ENCODE peak calls at places on chromosomes 1 and 21, in seven cellular contexts. One of them, this sample, is unnamed.

GRCh38 chr1:47137178-47137577 is at the start of gene CYP4A22:
- DNase-seq in testis: no peak
- DNase-seq in heart left ventricle: no peak
- DNase-seq in ovary: no peak
- DNase-seq in body of pancreas: no peak
- DNase-seq in stomach: no peak
- DNase-seq in gastrocnemius medialis: no peak
- DNase-seq in this sample: no peak

GRCh38 chr1:195766709-195767108 is 841.5 kb downstream of the KCNT2 start:
- DNase-seq in testis: no peak
- DNase-seq in heart left ventricle: no peak
- DNase-seq in ovary: no peak
- DNase-seq in body of pancreas: no peak
- DNase-seq in stomach: no peak
- DNase-seq in gastrocnemius medialis: no peak
- DNase-seq in this sample: no peak

GRCh38 chr1:23646086-23646485 is 45.5 kb upstream of the RPL11 start:
- DNase-seq in testis: no peak
- DNase-seq in heart left ventricle: no peak
- DNase-seq in ovary: no peak
- DNase-seq in body of pancreas: no peak
- DNase-seq in stomach: no peak
- DNase-seq in gastrocnemius medialis: no peak
- DNase-seq in this sample: no peak

GRCh38 chr21:36815284-36815683 is 116.4 kb downstream of the SIM2 start:
- DNase-seq in testis: no peak
- DNase-seq in heart left ventricle: no peak
- DNase-seq in ovary: no peak
- DNase-seq in body of pancreas: no peak
- DNase-seq in stomach: no peak
- DNase-seq in gastrocnemius medialis: no peak
- DNase-seq in this sample: no peak

GRCh38 chr1:153610334-153611023 is 2.5 kb downstream of the S100A16 start:
- DNase-seq in testis: no peak
- DNase-seq in heart left ventricle: no peak
- DNase-seq in ovary: no peak
- DNase-seq in body of pancreas: no peak
- DNase-seq in stomach: no peak
- DNase-seq in gastrocnemius medialis: no peak
- DNase-seq in this sample: no peak

GRCh38 chr1:25700626-25701025 is 84.0 kb downstream of the MAN1C1 start:
- DNase-seq in testis: no peak
- DNase-seq in heart left ventricle: no peak
- DNase-seq in ovary: no peak
- DNase-seq in body of pancreas: no peak
- DNase-seq in stomach: no peak
- DNase-seq in gastrocnemius medialis: no peak
- DNase-seq in this sample: no peak

GRCh38 chr1:240385985-240386978 is 225.7 kb downstream of the GREM2 start:
- DNase-seq in testis: no peak
- DNase-seq in heart left ventricle: no peak
- DNase-seq in ovary: no peak
- DNase-seq in body of pancreas: no peak
- DNase-seq in stomach: no peak
- DNase-seq in gastrocnemius medialis: no peak
- DNase-seq in this sample: no peak

GRCh38 chr1:240351690-240352089 is 260.0 kb downstream of the FMN2 start:
- DNase-seq in testis: no peak
- DNase-seq in heart left ventricle: no peak
- DNase-seq in ovary: no peak
- DNase-seq in body of pancreas: no peak
- DNase-seq in stomach: no peak
- DNase-seq in gastrocnemius medialis: no peak
- DNase-seq in this sample: no peak

GRCh38 chr1:164895026-164895907 is 336.3 kb downstream of the PBX1 start:
- DNase-seq in testis: no peak
- DNase-seq in heart left ventricle: no peak
- DNase-seq in ovary: no peak
- DNase-seq in body of pancreas: no peak
- DNase-seq in stomach: no peak
- DNase-seq in gastrocnemius medialis: no peak
- DNase-seq in this sample: no peak

GRCh38 chr1:221670081-221670480 is 71.8 kb downstream of the DUSP10 start:
- DNase-seq in testis: no peak
- DNase-seq in heart left ventricle: no peak
- DNase-seq in ovary: no peak
- DNase-seq in body of pancreas: no peak
- DNase-seq in stomach: no peak
- DNase-seq in gastrocnemius medialis: no peak
- DNase-seq in this sample: no peak

GRCh38 chr1:12359734-12360133 is 129.9 kb downstream of the VPS13D start:
- DNase-seq in testis: no peak
- DNase-seq in heart left ventricle: no peak
- DNase-seq in ovary: no peak
- DNase-seq in body of pancreas: no peak
- DNase-seq in stomach: no peak
- DNase-seq in gastrocnemius medialis: no peak
- DNase-seq in this sample: no peak

GRCh38 chr1:59494145-59494824 is 197.4 kb downstream of the FGGY start:
- DNase-seq in testis: no peak
- DNase-seq in heart left ventricle: no peak
- DNase-seq in ovary: no peak
- DNase-seq in body of pancreas: no peak
- DNase-seq in stomach: no peak
- DNase-seq in gastrocnemius medialis: no peak
- DNase-seq in this sample: no peak

GRCh38 chr1:162873671-162874666 is 13.0 kb upstream of the CCDC190 start:
- DNase-seq in testis: no peak
- DNase-seq in heart left ventricle: no peak
- DNase-seq in ovary: no peak
- DNase-seq in body of pancreas: peak
- DNase-seq in stomach: no peak
- DNase-seq in gastrocnemius medialis: no peak
- DNase-seq in this sample: no peak

GRCh38 chr1:168321945-168322344 is 41.3 kb downstream of the TBX19 start:
- DNase-seq in testis: no peak
- DNase-seq in heart left ventricle: no peak
- DNase-seq in ovary: no peak
- DNase-seq in body of pancreas: no peak
- DNase-seq in stomach: no peak
- DNase-seq in gastrocnemius medialis: no peak
- DNase-seq in this sample: no peak

GRCh38 chr1:171790318-171790717 is 8.9 kb downstream of the METTL13 start:
- DNase-seq in testis: no peak
- DNase-seq in heart left ventricle: no peak
- DNase-seq in ovary: no peak
- DNase-seq in body of pancreas: no peak
- DNase-seq in stomach: no peak
- DNase-seq in gastrocnemius medialis: no peak
- DNase-seq in this sample: no peak

GRCh38 chr1:166164995-166165660 is 1.7 kb downstream of the FAM78B start:
- DNase-seq in testis: peak
- DNase-seq in heart left ventricle: peak
- DNase-seq in ovary: peak
- DNase-seq in body of pancreas: peak
- DNase-seq in stomach: peak
- DNase-seq in gastrocnemius medialis: peak
- DNase-seq in this sample: peak

GRCh38 chr1:2587071-2587859 is 688 bp downstream of the PRXL2B start:
- DNase-seq in testis: no peak
- DNase-seq in heart left ventricle: peak
- DNase-seq in ovary: no peak
- DNase-seq in body of pancreas: peak
- DNase-seq in stomach: no peak
- DNase-seq in gastrocnemius medialis: no peak
- DNase-seq in this sample: no peak
- TF ChIP-seq POLR2A in testis: no peak
- TF ChIP-seq POLR2A in heart left ventricle: no peak
- TF ChIP-seq POLR2A in ovary: no peak
- TF ChIP-seq POLR2A in body of pancreas: no peak
- TF ChIP-seq POLR2A in stomach: no peak
- TF ChIP-seq POLR2A in gastrocnemius medialis: no peak
- TF ChIP-seq POLR2A in this sample: no peak

DNA sequence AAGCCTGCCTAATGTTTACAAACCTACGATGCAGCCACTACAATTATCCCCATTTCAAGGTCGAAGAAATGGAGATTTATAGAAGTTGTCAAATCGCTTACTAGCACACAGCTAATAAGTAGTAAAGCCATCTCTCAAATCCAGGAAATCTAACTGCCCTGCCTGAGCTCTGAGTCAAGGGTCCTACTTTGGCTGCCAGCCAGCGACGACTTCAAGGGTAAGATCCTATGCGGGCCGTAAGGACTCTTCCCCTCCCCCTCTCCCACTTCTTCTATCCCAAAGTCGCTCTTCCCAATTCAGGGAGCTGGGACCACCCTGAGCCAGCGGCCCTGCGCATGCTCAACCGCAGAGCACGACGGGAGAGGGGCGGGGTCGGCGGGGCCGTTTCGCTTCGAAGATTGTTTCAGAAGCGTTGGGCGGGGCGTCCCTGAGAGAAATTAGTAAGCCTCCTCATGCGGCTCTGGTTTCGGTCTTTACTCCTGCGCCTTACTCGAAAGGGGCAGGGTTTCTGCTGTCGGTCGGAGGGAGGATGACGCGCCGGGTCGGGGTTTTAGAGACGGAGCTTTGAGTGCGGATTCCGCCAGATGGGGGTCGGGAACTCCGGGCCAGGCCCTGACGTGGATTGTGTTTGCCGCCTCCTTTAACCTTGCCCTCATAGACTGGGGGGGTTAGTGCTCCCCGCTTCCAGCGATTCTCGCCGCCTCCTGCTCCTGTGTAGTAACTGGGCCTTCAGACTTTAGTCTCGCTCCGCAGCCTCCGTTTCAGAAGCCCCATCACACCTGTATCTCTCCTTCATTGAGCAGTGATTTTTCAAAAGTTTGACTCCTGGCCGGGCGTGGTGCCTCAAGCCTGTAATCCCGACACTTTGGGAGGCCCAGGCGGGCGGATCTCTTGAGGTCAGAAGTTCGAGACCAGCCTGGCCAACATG is at the start of gene ZMYM1:
- DNase-seq in testis: peak
- DNase-seq in heart left ventricle: peak
- DNase-seq in ovary: peak
- DNase-seq in body of pancreas: peak
- DNase-seq in stomach: peak
- DNase-seq in gastrocnemius medialis: peak
- DNase-seq in this sample: peak
- TF ChIP-seq POLR2A in testis: no peak
- TF ChIP-seq POLR2A in heart left ventricle: no peak
- TF ChIP-seq POLR2A in ovary: peak
- TF ChIP-seq POLR2A in body of pancreas: no peak
- TF ChIP-seq POLR2A in stomach: no peak
- TF ChIP-seq POLR2A in gastrocnemius medialis: peak
- TF ChIP-seq POLR2A in this sample: peak

GRCh38 chr1:54885863-54886723 is 902 bp downstream of the DHCR24 start:
- DNase-seq in testis: no peak
- DNase-seq in heart left ventricle: no peak
- DNase-seq in ovary: peak
- DNase-seq in body of pancreas: peak
- DNase-seq in stomach: peak
- DNase-seq in gastrocnemius medialis: no peak
- DNase-seq in this sample: peak

GRCh38 chr1:54885237-54885679 is 1.7 kb downstream of the DHCR24 start:
- DNase-seq in testis: no peak
- DNase-seq in heart left ventricle: no peak
- DNase-seq in ovary: no peak
- DNase-seq in body of pancreas: no peak
- DNase-seq in stomach: no peak
- DNase-seq in gastrocnemius medialis: no peak
- DNase-seq in this sample: no peak

GRCh38 chr1:54888080-54888733 is 1.2 kb upstream of the DHCR24 start:
- DNase-seq in testis: no peak
- DNase-seq in heart left ventricle: no peak
- DNase-seq in ovary: no peak
- DNase-seq in body of pancreas: no peak
- DNase-seq in stomach: peak
- DNase-seq in gastrocnemius medialis: no peak
- DNase-seq in this sample: no peak

GRCh38 chr1:54887665-54888071 is 673 bp upstream of the DHCR24 start:
- DNase-seq in testis: peak
- DNase-seq in heart left ventricle: no peak
- DNase-seq in ovary: peak
- DNase-seq in body of pancreas: no peak
- DNase-seq in stomach: peak
- DNase-seq in gastrocnemius medialis: peak
- DNase-seq in this sample: peak

DNA sequence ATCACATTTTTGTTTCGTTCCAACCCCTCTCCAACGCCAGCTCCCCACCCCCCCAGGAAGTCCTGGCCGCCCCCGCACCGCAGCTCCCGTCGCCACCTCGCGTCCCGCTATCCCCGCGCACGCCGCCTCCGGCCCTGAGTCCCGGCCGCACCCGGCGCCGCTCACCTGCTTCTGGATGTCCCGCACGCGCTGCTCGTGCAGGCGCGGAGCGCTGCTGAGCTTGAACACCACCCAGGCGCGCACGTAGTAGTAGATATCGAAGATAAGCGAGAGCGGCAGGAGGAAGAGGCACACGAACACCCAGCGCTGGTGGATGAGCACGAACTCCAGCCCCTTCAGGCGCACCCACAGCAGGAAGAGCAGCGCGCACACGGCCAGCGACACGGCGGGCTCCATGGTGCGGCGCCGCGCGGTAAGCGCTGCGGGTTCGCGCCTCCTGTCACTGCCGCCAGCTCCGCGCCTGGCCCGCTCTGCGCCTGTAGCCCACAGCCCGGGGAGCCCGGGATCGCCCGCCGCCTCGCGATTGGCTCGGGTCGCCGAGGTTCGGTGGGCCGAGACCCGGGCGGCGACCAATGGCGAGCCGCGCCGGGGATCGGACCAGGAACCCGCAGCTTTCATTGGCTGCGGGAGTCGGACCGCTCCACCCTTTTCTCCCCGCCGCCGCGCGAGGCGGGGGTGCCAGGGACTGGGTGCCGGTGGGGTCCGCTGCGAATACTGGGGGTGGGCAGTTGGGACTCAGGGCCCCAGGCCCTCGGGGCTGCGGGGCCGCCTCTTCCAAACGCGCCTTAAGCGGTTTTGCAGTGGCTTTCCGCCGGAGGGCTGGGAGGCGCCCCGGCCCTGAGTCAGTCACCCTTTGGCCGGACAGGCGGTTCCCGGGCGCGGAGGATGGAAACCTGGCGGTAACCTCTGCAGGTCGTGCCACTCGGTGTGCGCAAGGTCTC is at the start of gene DHCR24:
- DNase-seq in testis: peak
- DNase-seq in heart left ventricle: peak
- DNase-seq in ovary: peak
- DNase-seq in body of pancreas: peak
- DNase-seq in stomach: peak
- DNase-seq in gastrocnemius medialis: peak
- DNase-seq in this sample: peak
- TF ChIP-seq POLR2A in testis: no peak
- TF ChIP-seq POLR2A in heart left ventricle: no peak
- TF ChIP-seq POLR2A in ovary: peak
- TF ChIP-seq POLR2A in body of pancreas: peak
- TF ChIP-seq POLR2A in stomach: peak
- TF ChIP-seq POLR2A in gastrocnemius medialis: peak
- TF ChIP-seq POLR2A in this sample: peak

DNA sequence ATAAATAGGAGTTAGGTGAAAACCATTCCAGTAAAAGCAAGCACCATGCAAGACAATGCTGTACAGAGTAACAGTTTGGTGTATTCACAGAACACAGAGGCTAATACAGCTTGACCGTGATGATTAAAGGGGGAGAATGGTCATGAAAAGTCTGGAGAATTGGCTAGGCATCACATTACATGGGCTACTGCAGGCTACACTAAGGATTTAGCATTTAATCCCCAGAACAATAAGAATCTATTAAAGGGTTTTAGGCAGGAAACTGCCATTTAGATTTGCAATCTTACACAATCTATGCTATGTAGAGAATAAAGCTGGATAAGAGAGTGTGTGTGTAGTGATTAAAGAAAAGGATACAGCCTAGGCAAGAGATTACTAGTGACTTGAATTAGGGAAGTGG is 30.6 kb downstream of the HFM1 start:
- DNase-seq in testis: no peak
- DNase-seq in heart left ventricle: no peak
- DNase-seq in ovary: no peak
- DNase-seq in body of pancreas: no peak
- DNase-seq in stomach: no peak
- DNase-seq in gastrocnemius medialis: no peak
- DNase-seq in this sample: no peak
- TF ChIP-seq POLR2A in testis: no peak
- TF ChIP-seq POLR2A in heart left ventricle: no peak
- TF ChIP-seq POLR2A in ovary: no peak
- TF ChIP-seq POLR2A in body of pancreas: no peak
- TF ChIP-seq POLR2A in stomach: no peak
- TF ChIP-seq POLR2A in gastrocnemius medialis: no peak
- TF ChIP-seq POLR2A in this sample: no peak